ENCODE peak calls at places on chromosome 3, in five cellular contexts. One of them, this sample, is unnamed.
A peak's percentile ranks its signal among the peaks of the same experiment; 100 is the strongest.

GRCh38 chr3:64627471-64628321 is 60.1 kb downstream of the ADAMTS9 start:
- DNase-seq in SW 1271: no peak
- DNase-seq in hypothalamus: no peak
- DNase-seq in NCI-H2081: no peak
- DNase-seq in heart left ventricle: no peak
- DNase-seq in this sample: no peak

GRCh38 chr3:148971819-148972218 is 19.5 kb upstream of the GYG1 start:
- DNase-seq in NCI-H2081: no peak
- DNase-seq in heart left ventricle: no peak
- DNase-seq in hypothalamus: no peak
- DNase-seq in SW 1271: no peak
- DNase-seq in this sample: no peak

GRCh38 chr3:178385280-178385952 is 150.8 kb upstream of the KCNMB2 start:
- DNase-seq in SW 1271: no peak
- DNase-seq in NCI-H2081: peak; percentile 62
- DNase-seq in heart left ventricle: no peak
- DNase-seq in hypothalamus: peak; percentile 1
- DNase-seq in this sample: peak; percentile 26

GRCh38 chr3:59758672-59759071 is 708.8 kb upstream of the CFAP20DC start:
- DNase-seq in hypothalamus: no peak
- DNase-seq in SW 1271: no peak
- DNase-seq in NCI-H2081: no peak
- DNase-seq in heart left ventricle: no peak
- DNase-seq in this sample: no peak

GRCh38 chr3:106227068-106227467 is 358.3 kb upstream of the CBLB start:
- DNase-seq in heart left ventricle: no peak
- DNase-seq in NCI-H2081: no peak
- DNase-seq in SW 1271: no peak
- DNase-seq in hypothalamus: no peak
- DNase-seq in this sample: no peak

GRCh38 chr3:51727500-51727899 is 20.6 kb downstream of the GRM2 start:
- DNase-seq in heart left ventricle: no peak
- DNase-seq in hypothalamus: no peak
- DNase-seq in SW 1271: no peak
- DNase-seq in NCI-H2081: no peak
- DNase-seq in this sample: no peak

GRCh38 chr3:39456159-39456558 is 11.3 kb upstream of the MOBP start:
- DNase-seq in heart left ventricle: no peak
- DNase-seq in hypothalamus: no peak
- DNase-seq in NCI-H2081: no peak
- DNase-seq in SW 1271: no peak
- DNase-seq in this sample: no peak

GRCh38 chr3:127082066-127082465 is 99.2 kb downstream of the PLXNA1 start:
- DNase-seq in NCI-H2081: no peak
- DNase-seq in heart left ventricle: no peak
- DNase-seq in SW 1271: no peak
- DNase-seq in hypothalamus: no peak
- DNase-seq in this sample: no peak

GRCh38 chr3:87397210-87397609 is 120.8 kb upstream of the POU1F1 start:
- DNase-seq in heart left ventricle: no peak
- DNase-seq in hypothalamus: no peak
- DNase-seq in SW 1271: no peak
- DNase-seq in NCI-H2081: no peak
- DNase-seq in this sample: no peak

This sample was measured in NCI-H2171.